ENCODE peak calls at places on chromosomes 13 and 19, in nine cellular contexts. One of them, this sample, is unnamed.

GRCh38 chr13:96165840-96166239 is 75.9 kb downstream of the HS6ST3 start:
- DNase-seq in GM23338: no peak
- DNase-seq in Caco-2: no peak
- DNase-seq in HFF-Myc: no peak
- DNase-seq in prostate gland: no peak
- DNase-seq in AG09309: no peak
- DNase-seq in mammary epithelial cell: no peak
- DNase-seq in heart right ventricle: no peak
- DNase-seq in heart left ventricle: no peak
- DNase-seq in this sample: no peak

GRCh38 chr13:110012102-110012739 is 225.8 kb upstream of the IRS2 start:
- DNase-seq in GM23338: no peak
- DNase-seq in heart right ventricle: no peak
- DNase-seq in Caco-2: peak
- DNase-seq in AG09309: peak
- DNase-seq in HFF-Myc: peak
- DNase-seq in prostate gland: no peak
- DNase-seq in mammary epithelial cell: peak
- DNase-seq in heart left ventricle: no peak
- DNase-seq in this sample: peak

GRCh38 chr13:105196052-105196451 is 1339.4 kb downstream of the EFNB2 start:
- DNase-seq in AG09309: peak
- DNase-seq in HFF-Myc: no peak
- DNase-seq in heart right ventricle: no peak
- DNase-seq in heart left ventricle: no peak
- DNase-seq in GM23338: peak
- DNase-seq in mammary epithelial cell: no peak
- DNase-seq in prostate gland: no peak
- DNase-seq in Caco-2: no peak
- DNase-seq in this sample: peak

GRCh38 chr13:46778095-46778494 is 18.9 kb downstream of the ESD start:
- DNase-seq in mammary epithelial cell: peak
- DNase-seq in Caco-2: no peak
- DNase-seq in heart left ventricle: no peak
- DNase-seq in prostate gland: no peak
- DNase-seq in GM23338: no peak
- DNase-seq in HFF-Myc: no peak
- DNase-seq in AG09309: no peak
- DNase-seq in heart right ventricle: no peak
- DNase-seq in this sample: no peak

GRCh38 chr13:110430391-110431338 is 123.6 kb downstream of the COL4A2 start:
- DNase-seq in prostate gland: no peak
- DNase-seq in AG09309: no peak
- DNase-seq in heart right ventricle: no peak
- DNase-seq in heart left ventricle: no peak
- DNase-seq in Caco-2: no peak
- DNase-seq in HFF-Myc: no peak
- DNase-seq in GM23338: no peak
- DNase-seq in mammary epithelial cell: peak
- DNase-seq in this sample: peak

GRCh38 chr13:27607125-27607524 is 13.2 kb downstream of the LNX2 start:
- DNase-seq in heart left ventricle: no peak
- DNase-seq in HFF-Myc: peak
- DNase-seq in prostate gland: no peak
- DNase-seq in AG09309: peak
- DNase-seq in Caco-2: no peak
- DNase-seq in mammary epithelial cell: peak
- DNase-seq in GM23338: no peak
- DNase-seq in heart right ventricle: peak
- DNase-seq in this sample: peak

GRCh38 chr19:46350758-46351159 is 3.9 kb downstream of the PPP5C start:
- DNase-seq in heart left ventricle: no peak
- DNase-seq in heart right ventricle: no peak
- DNase-seq in prostate gland: no peak
- DNase-seq in mammary epithelial cell: no peak
- DNase-seq in HFF-Myc: no peak
- DNase-seq in Caco-2: no peak
- DNase-seq in AG09309: no peak
- DNase-seq in GM23338: no peak
- DNase-seq in this sample: no peak

GRCh38 chr19:14094854-14095253 is 4.3 kb upstream of the SAMD1 start:
- DNase-seq in heart right ventricle: no peak
- DNase-seq in Caco-2: no peak
- DNase-seq in GM23338: no peak
- DNase-seq in HFF-Myc: no peak
- DNase-seq in AG09309: no peak
- DNase-seq in heart left ventricle: no peak
- DNase-seq in mammary epithelial cell: no peak
- DNase-seq in prostate gland: no peak
- DNase-seq in this sample: no peak

GRCh38 chr13:113562085-113562749 is 22.3 kb upstream of the TFDP1 start:
- DNase-seq in HFF-Myc: peak
- DNase-seq in AG09309: peak
- DNase-seq in GM23338: peak
- DNase-seq in heart left ventricle: peak
- DNase-seq in Caco-2: peak
- DNase-seq in mammary epithelial cell: peak
- DNase-seq in heart right ventricle: peak
- DNase-seq in prostate gland: peak
- DNase-seq in this sample: peak

GRCh38 chr13:102234618-102235017 is 167.2 kb downstream of the FGF14 start:
- DNase-seq in mammary epithelial cell: peak
- DNase-seq in Caco-2: no peak
- DNase-seq in GM23338: no peak
- DNase-seq in heart right ventricle: no peak
- DNase-seq in AG09309: no peak
- DNase-seq in HFF-Myc: no peak
- DNase-seq in prostate gland: no peak
- DNase-seq in heart left ventricle: no peak
- DNase-seq in this sample: peak

GRCh38 chr13:21673592-21674270 is 2.9 kb downstream of the FGF9 start:
- DNase-seq in GM23338: peak
- DNase-seq in heart right ventricle: no peak
- DNase-seq in Caco-2: no peak
- DNase-seq in mammary epithelial cell: peak
- DNase-seq in HFF-Myc: no peak
- DNase-seq in AG09309: no peak
- DNase-seq in prostate gland: no peak
- DNase-seq in heart left ventricle: peak
- DNase-seq in this sample: peak

GRCh38 chr19:12939292-12939606 is 840 bp downstream of the CALR start:
- DNase-seq in mammary epithelial cell: peak
- DNase-seq in AG09309: no peak
- DNase-seq in heart left ventricle: no peak
- DNase-seq in GM23338: no peak
- DNase-seq in HFF-Myc: no peak
- DNase-seq in Caco-2: no peak
- DNase-seq in heart right ventricle: no peak
- DNase-seq in prostate gland: no peak
- DNase-seq in this sample: peak

GRCh38 chr19:48321372-48321621 is 4.1 kb upstream of the EMP3 start:
- DNase-seq in heart right ventricle: peak
- DNase-seq in Caco-2: peak
- DNase-seq in heart left ventricle: peak
- DNase-seq in HFF-Myc: peak
- DNase-seq in GM23338: peak
- DNase-seq in prostate gland: peak
- DNase-seq in mammary epithelial cell: peak
- DNase-seq in AG09309: no peak
- DNase-seq in this sample: peak

GRCh38 chr19:18653853-18654252 is 17.0 kb downstream of the KLHL26 start:
- DNase-seq in Caco-2: no peak
- DNase-seq in heart right ventricle: no peak
- DNase-seq in mammary epithelial cell: no peak
- DNase-seq in prostate gland: no peak
- DNase-seq in heart left ventricle: no peak
- DNase-seq in AG09309: no peak
- DNase-seq in GM23338: no peak
- DNase-seq in HFF-Myc: no peak
- DNase-seq in this sample: no peak

GRCh38 chr13:101453784-101454201 is 1.3 kb downstream of the ITGBL1 start:
- DNase-seq in heart right ventricle: no peak
- DNase-seq in mammary epithelial cell: peak
- DNase-seq in AG09309: no peak
- DNase-seq in Caco-2: no peak
- DNase-seq in GM23338: peak
- DNase-seq in prostate gland: no peak
- DNase-seq in HFF-Myc: no peak
- DNase-seq in heart left ventricle: peak
- DNase-seq in this sample: peak

DNA sequence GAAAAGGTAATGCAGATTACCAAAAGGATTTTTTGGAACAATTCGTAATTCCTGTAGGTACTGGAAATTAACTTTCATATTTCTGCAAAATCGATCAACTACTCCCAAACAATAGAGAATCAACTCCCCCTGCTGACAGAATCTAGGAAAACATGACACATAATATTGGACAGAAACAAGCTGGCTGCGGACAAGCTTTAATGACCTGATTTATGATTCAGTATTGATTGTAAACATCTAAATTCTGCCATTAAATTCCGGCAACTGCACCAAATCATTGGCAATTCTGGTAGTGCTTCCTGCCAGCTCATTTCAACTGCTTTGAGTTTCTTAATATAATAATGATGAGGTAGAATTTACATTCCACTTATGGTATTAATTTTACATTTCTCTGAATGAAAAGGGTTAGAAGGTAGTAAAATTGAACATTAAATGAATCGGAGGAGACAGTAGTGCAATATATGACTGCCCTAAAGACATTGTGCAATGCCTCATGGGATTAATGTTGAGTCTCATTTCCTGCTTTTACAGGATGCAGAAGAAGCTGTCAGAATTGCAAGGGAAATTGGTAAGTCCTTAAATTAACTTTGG is 146.5 kb downstream of the PCCA start:
- DNase-seq in AG09309: peak
- DNase-seq in Caco-2: no peak
- DNase-seq in HFF-Myc: peak
- DNase-seq in heart left ventricle: no peak
- DNase-seq in prostate gland: peak
- DNase-seq in mammary epithelial cell: peak
- DNase-seq in heart right ventricle: peak
- DNase-seq in GM23338: peak
- DNase-seq in this sample: peak
- TF ChIP-seq CTCF in AG09309: peak
- TF ChIP-seq CTCF in Caco-2: peak
- TF ChIP-seq CTCF in HFF-Myc: peak
- TF ChIP-seq CTCF in heart left ventricle: peak
- TF ChIP-seq CTCF in prostate gland: peak
- TF ChIP-seq CTCF in mammary epithelial cell: peak
- TF ChIP-seq CTCF in heart right ventricle: peak
- TF ChIP-seq CTCF in GM23338: peak
- TF ChIP-seq CTCF in this sample: peak

GRCh38 chr13:49455016-49455398 is 10.9 kb downstream of the SETDB2 start:
- DNase-seq in GM23338: no peak
- DNase-seq in heart right ventricle: no peak
- DNase-seq in mammary epithelial cell: no peak
- DNase-seq in Caco-2: no peak
- DNase-seq in prostate gland: no peak
- DNase-seq in AG09309: no peak
- DNase-seq in heart left ventricle: no peak
- DNase-seq in HFF-Myc: no peak
- DNase-seq in this sample: no peak

GRCh38 chr13:49452725-49453457 is 8.8 kb downstream of the SETDB2 start:
- DNase-seq in heart left ventricle: no peak
- DNase-seq in mammary epithelial cell: no peak
- DNase-seq in prostate gland: no peak
- DNase-seq in HFF-Myc: no peak
- DNase-seq in heart right ventricle: no peak
- DNase-seq in Caco-2: no peak
- DNase-seq in AG09309: no peak
- DNase-seq in GM23338: no peak
- DNase-seq in this sample: no peak

GRCh38 chr13:49453465-49453864 is 9.4 kb downstream of the SETDB2 start:
- DNase-seq in HFF-Myc: no peak
- DNase-seq in mammary epithelial cell: no peak
- DNase-seq in Caco-2: no peak
- DNase-seq in heart left ventricle: no peak
- DNase-seq in prostate gland: no peak
- DNase-seq in GM23338: no peak
- DNase-seq in AG09309: no peak
- DNase-seq in heart right ventricle: no peak
- DNase-seq in this sample: no peak

GRCh38 chr13:49456156-49456555 is 12.1 kb downstream of the SETDB2 start:
- DNase-seq in mammary epithelial cell: no peak
- DNase-seq in Caco-2: no peak
- DNase-seq in prostate gland: no peak
- DNase-seq in heart left ventricle: no peak
- DNase-seq in HFF-Myc: no peak
- DNase-seq in heart right ventricle: no peak
- DNase-seq in AG09309: no peak
- DNase-seq in GM23338: no peak
- DNase-seq in this sample: no peak

GRCh38 chr13:49454388-49455015 is 10.4 kb downstream of the SETDB2 start:
- DNase-seq in GM23338: peak
- DNase-seq in AG09309: no peak
- DNase-seq in Caco-2: no peak
- DNase-seq in heart left ventricle: no peak
- DNase-seq in mammary epithelial cell: no peak
- DNase-seq in prostate gland: no peak
- DNase-seq in heart right ventricle: no peak
- DNase-seq in HFF-Myc: no peak
- DNase-seq in this sample: no peak
- H3K4me3 ChIP-seq in GM23338: no peak
- H3K4me3 ChIP-seq in AG09309: no peak
- H3K4me3 ChIP-seq in Caco-2: no peak
- H3K4me3 ChIP-seq in heart left ventricle: no peak
- H3K4me3 ChIP-seq in mammary epithelial cell: no peak
- H3K4me3 ChIP-seq in prostate gland: no peak
- H3K4me3 ChIP-seq in heart right ventricle: no peak
- H3K4me3 ChIP-seq in HFF-Myc: peak
- H3K4me3 ChIP-seq in this sample: no peak

DNA sequence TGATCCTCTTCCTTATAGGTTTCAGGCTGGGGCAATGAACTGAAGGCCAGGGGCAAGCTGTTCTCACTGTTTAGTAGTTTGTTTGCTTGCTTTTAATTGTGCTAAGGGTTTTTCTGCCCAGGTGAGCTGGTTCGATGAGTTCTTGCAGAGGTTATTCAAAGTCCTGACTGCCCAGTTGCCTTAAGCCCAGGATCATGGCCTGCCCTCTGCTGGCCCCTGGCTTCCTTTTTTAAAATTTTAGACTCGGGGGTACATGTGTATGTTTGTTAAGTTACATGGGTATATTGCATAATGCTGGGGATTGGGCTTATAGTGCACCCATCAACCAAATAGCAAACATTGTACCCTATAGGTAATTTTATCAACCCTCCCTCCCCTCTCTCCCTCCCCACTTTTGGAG is 65.7 kb downstream of the ZNF536 start:
- DNase-seq in Caco-2: no peak
- DNase-seq in GM23338: peak
- DNase-seq in prostate gland: no peak
- DNase-seq in heart left ventricle: no peak
- DNase-seq in AG09309: no peak
- DNase-seq in HFF-Myc: no peak
- DNase-seq in heart right ventricle: no peak
- DNase-seq in mammary epithelial cell: no peak
- DNase-seq in this sample: no peak
- TF ChIP-seq CTCF in Caco-2: peak
- TF ChIP-seq CTCF in GM23338: peak
- TF ChIP-seq CTCF in prostate gland: no peak
- TF ChIP-seq CTCF in heart left ventricle: no peak
- TF ChIP-seq CTCF in AG09309: no peak
- TF ChIP-seq CTCF in HFF-Myc: no peak
- TF ChIP-seq CTCF in heart right ventricle: no peak
- TF ChIP-seq CTCF in mammary epithelial cell: no peak
- TF ChIP-seq CTCF in this sample: no peak

GRCh38 chr19:4089946-4090345 is 23.2 kb upstream of the ZBTB7A start:
- DNase-seq in heart left ventricle: no peak
- DNase-seq in AG09309: no peak
- DNase-seq in HFF-Myc: no peak
- DNase-seq in Caco-2: peak
- DNase-seq in mammary epithelial cell: no peak
- DNase-seq in heart right ventricle: no peak
- DNase-seq in GM23338: no peak
- DNase-seq in prostate gland: no peak
- DNase-seq in this sample: no peak
- H3K4me3 ChIP-seq in heart left ventricle: no peak
- H3K4me3 ChIP-seq in AG09309: no peak
- H3K4me3 ChIP-seq in HFF-Myc: no peak
- H3K4me3 ChIP-seq in Caco-2: no peak
- H3K4me3 ChIP-seq in mammary epithelial cell: no peak
- H3K4me3 ChIP-seq in heart right ventricle: peak
- H3K4me3 ChIP-seq in GM23338: no peak
- H3K4me3 ChIP-seq in prostate gland: no peak
- H3K4me3 ChIP-seq in this sample: no peak